ENCODE peak calls at places on chromosomes 1 and 21, in nine cellular contexts. H, I, Q, M, G, P, Z, K and B are unnamed samples.

GRCh38 chr1:201346337-201346939 is 31.0 kb downstream of the TNNT2 start:
- DNase-seq in I (no peak), G (peak), M (no peak), H (peak), P (peak), Z (peak), Q (peak), K (no peak), B (no peak)

GRCh38 chr21:14383596-14384210 is 757 bp upstream of the HSPA13 start:
- DNase-seq in H (no peak), G (peak), K (no peak), M (no peak), I (no peak), Q (peak), P (no peak), Z (peak), B (peak)

GRCh38 chr1:203278087-203278884 is 27.0 kb upstream of the BTG2 start:
- DNase-seq in I (peak), Q (peak), Z (no peak), K (no peak), G (peak), P (peak), M (peak), H (peak), B (no peak)

GRCh38 chr1:180309338-180309737 is 79.3 kb downstream of the LHX4 start:
- DNase-seq in I (no peak), H (no peak), Q (no peak), K (no peak), P (no peak), Z (no peak), M (no peak), G (no peak), B (no peak)

GRCh38 chr1:115767403-115767802 is 1.1 kb downstream of the CASQ2 start:
- DNase-seq in Q (no peak), I (no peak), Z (no peak), H (no peak), K (no peak), M (no peak), G (no peak), P (no peak), B (no peak)

GRCh38 chr1:53615101-53615500 is 123.9 kb downstream of the GLIS1 start:
- DNase-seq in Z (no peak), M (no peak), P (no peak), I (no peak), Q (no peak), K (no peak), G (no peak), H (no peak), B (no peak)

GRCh38 chr1:229223498-229223897 is 47.4 kb upstream of the RAB4A start:
- DNase-seq in H (no peak), Q (peak), I (no peak), P (no peak), K (no peak), M (no peak), Z (no peak), G (no peak), B (no peak)

GRCh38 chr1:38046884-38047602 is 450 bp upstream of the POU3F1 start:
- DNase-seq in Z (peak), P (no peak), H (peak), Q (peak), K (peak), M (peak), G (peak), I (peak), B (no peak)

GRCh38 chr1:214707306-214708087 is 104.5 kb downstream of the CENPF start:
- DNase-seq in M (no peak), G (no peak), Z (no peak), P (no peak), Q (no peak), K (no peak), I (no peak), H (no peak), B (no peak)

GRCh38 chr1:107835151-107835670 is 129.8 kb downstream of the VAV3 start:
- DNase-seq in Q (no peak), H (no peak), Z (no peak), I (no peak), G (no peak), K (no peak), M (no peak), P (no peak), B (no peak)

GRCh38 chr1:112440574-112440973 is 44.6 kb downstream of the CTTNBP2NL start:
- DNase-seq in Q (no peak), M (no peak), H (no peak), P (no peak), Z (no peak), K (no peak), I (no peak), G (no peak), B (no peak)

GRCh38 chr1:3746389-3746783 is 5.9 kb upstream of the CCDC27 start:
- DNase-seq in K (no peak), G (no peak), Q (no peak), H (peak), P (no peak), Z (no peak), I (no peak), M (no peak), B (no peak)

GRCh38 chr1:15124362-15125100 is 29.0 kb upstream of the TMEM51 start:
- DNase-seq in M (no peak), Q (no peak), Z (no peak), P (no peak), K (no peak), I (no peak), H (no peak), G (no peak), B (no peak)

GRCh38 chr1:183590225-183591191 is at the start of gene NCF2:
- DNase-seq in Z (no peak), M (no peak), P (no peak), Q (peak), K (no peak), I (no peak), G (peak), H (no peak), B (no peak)

GRCh38 chr1:221011145-221011544 is 131.9 kb downstream of the HLX start:
- DNase-seq in G (no peak), Q (no peak), I (no peak), P (no peak), M (no peak), H (no peak), K (no peak), Z (no peak), B (no peak)

GRCh38 chr21:45985471-45986315 is 4.1 kb downstream of the COL6A1 start:
- DNase-seq in Z (no peak), P (no peak), K (no peak), H (no peak), G (peak), M (no peak), Q (no peak), I (peak), B (no peak)

GRCh38 chr1:9244501-9245229 is 10.1 kb downstream of the H6PD start:
- DNase-seq in M (no peak), Q (no peak), K (no peak), P (no peak), H (no peak), G (no peak), I (no peak), Z (no peak), B (no peak)

GRCh38 chr1:244305776-244306341 is 145.8 kb downstream of the ADSS2 start:
- DNase-seq in H (no peak), Q (no peak), K (no peak), Z (no peak), M (no peak), P (no peak), I (no peak), G (no peak), B (no peak)

GRCh38 chr1:52629021-52629643 is 3.8 kb upstream of the SHISAL2A start:
- DNase-seq in H (no peak), K (no peak), G (no peak), Z (no peak), M (peak), Q (no peak), P (no peak), I (no peak), B (no peak)

GRCh38 chr1:24351918-24352637 is 32.9 kb downstream of the GRHL3 start:
- DNase-seq in K (no peak), I (no peak), Z (peak), H (peak), Q (peak), P (no peak), G (peak), M (no peak), B (no peak)

GRCh38 chr1:106555571-106555970 is 500.9 kb upstream of the PRMT6 start:
- DNase-seq in M (no peak), I (no peak), P (no peak), Z (no peak), H (peak), K (no peak), Q (no peak), G (no peak), B (no peak)

GRCh38 chr1:97553975-97554374 is 366.9 kb downstream of the DPYD start:
- DNase-seq in H (no peak), I (no peak), Z (no peak), Q (no peak), P (no peak), G (no peak), M (no peak), K (no peak), B (no peak)

GRCh38 chr1:62466982-62467532 is 30.2 kb downstream of the USP1 start:
- DNase-seq in M (no peak), I (no peak), Z (no peak), Q (no peak), G (no peak), P (no peak), H (no peak), K (no peak), B (no peak)

GRCh38 chr1:1979482-1980165 is 24.0 kb downstream of the CFAP74 start:
- DNase-seq in I (no peak), H (no peak), G (no peak), K (no peak), P (no peak), Z (no peak), M (no peak), Q (no peak), B (no peak)

GRCh38 chr1:108801101-108801500 is 54.6 kb downstream of the STXBP3 start:
- DNase-seq in P (no peak), I (no peak), Z (no peak), G (no peak), H (no peak), K (no peak), M (no peak), Q (no peak), B (peak)

GRCh38 chr1:209769171-209769904 is 13.5 kb downstream of the TRAF3IP3 start:
- DNase-seq in G (peak), Z (no peak), I (peak), K (no peak), H (no peak), P (peak), M (no peak), Q (peak), B (peak)

GRCh38 chr1:2148691-2149090 is 45.9 kb downstream of the FAAP20 start:
- DNase-seq in M (no peak), K (no peak), I (peak), P (no peak), Q (no peak), H (no peak), Z (no peak), G (peak), B (peak)

GRCh38 chr1:28428012-28428411 is 58.5 kb downstream of the PHACTR4 start:
- DNase-seq in Z (no peak), P (no peak), Q (no peak), I (no peak), K (no peak), H (no peak), M (no peak), G (no peak), B (no peak)

GRCh38 chr1:48753293-48753692 is 23.4 kb downstream of the BEND5 start:
- DNase-seq in P (no peak), H (no peak), M (no peak), G (no peak), I (no peak), Q (no peak), Z (no peak), K (no peak), B (no peak)

GRCh38 chr1:182163821-182164223 is 102.3 kb upstream of the ZNF648 start:
- DNase-seq in I (peak), K (no peak), H (no peak), M (peak), G (no peak), Z (no peak), Q (no peak), P (no peak), B (no peak)

GRCh38 chr1:24795236-24795635 is 50.0 kb downstream of the CLIC4 start:
- DNase-seq in H (no peak), G (no peak), Q (no peak), Z (no peak), P (no peak), K (no peak), M (no peak), I (no peak), B (no peak)

GRCh38 chr1:184734972-184735371 is 19.7 kb downstream of the EDEM3 start:
- DNase-seq in Q (no peak), G (no peak), K (no peak), Z (no peak), H (no peak), I (no peak), M (no peak), P (no peak), B (no peak)

GRCh38 chr1:51924455-51924854 is 45.9 kb upstream of the NRDC start:
- DNase-seq in P (no peak), H (no peak), G (peak), K (no peak), Q (no peak), I (no peak), Z (no peak), M (no peak), B (no peak)

GRCh38 chr1:29984107-29984506 is 739.3 kb downstream of the MATN1 start:
- DNase-seq in Z (no peak), H (peak), P (no peak), Q (no peak), G (no peak), K (no peak), I (no peak), M (no peak), B (no peak)

GRCh38 chr21:37452222-37452621 is 85.6 kb downstream of the DYRK1A start:
- DNase-seq in Q (no peak), K (no peak), I (peak), P (peak), M (no peak), Z (no peak), H (no peak), G (no peak), B (no peak)